ENCODE peak calls at places on chromosome 5, in five cellular contexts. Q is effector memory CD4-positive, alpha-beta T cell; A is tibial nerve; Y is WERI-Rb-1; B is GM23248. P is an unnamed sample.
A peak's percentile ranks its signal among the peaks of the same experiment; 100 is the strongest.

GRCh38 chr5:146051678-146052077 is 53.7 kb downstream of the PLAC8L1 start:
- DNase-seq in Q (no peak), A (no peak), Y (no peak), B (peak; percentile 79), P (no peak)

GRCh38 chr5:415928-416635 is 26.9 kb upstream of the EXOC3 start:
- DNase-seq in Q (no peak), A (no peak), Y (no peak), B (no peak), P (no peak)

GRCh38 chr5:170312666-170313065 is 15.1 kb upstream of the LCP2 start:
- DNase-seq in Q (peak; percentile 51), A (no peak), Y (no peak), B (peak; percentile 53), P (peak; percentile 31)

GRCh38 chr5:109145139-109145538 is 264.6 kb downstream of the PJA2 start:
- DNase-seq in Q (no peak), A (no peak), Y (no peak), B (no peak), P (no peak)

GRCh38 chr5:91189480-91190332 is 193.4 kb downstream of the ARRDC3 start:
- DNase-seq in Q (no peak), A (no peak), Y (no peak), B (peak; percentile 95), P (peak; percentile 57)

GRCh38 chr5:53679261-53679660 is 118.8 kb downstream of the NDUFS4 start:
- DNase-seq in Q (no peak), A (no peak), Y (no peak), B (peak; percentile 34), P (no peak)

GRCh38 chr5:88948746-88949600 is 66.0 kb upstream of the MEF2C start:
- DNase-seq in Q (no peak), A (no peak), Y (no peak), B (no peak), P (no peak)

GRCh38 chr5:5881294-5881693 is 458.8 kb downstream of the ICE1 start:
- DNase-seq in Q (no peak), A (no peak), Y (peak; percentile 86), B (no peak), P (no peak)

GRCh38 chr5:73497537-73498056 is 645 bp upstream of the BTF3 start:
- DNase-seq in Q (no peak), A (no peak), Y (no peak), B (no peak), P (no peak)

GRCh38 chr5:81854915-81855314 is 104.0 kb upstream of the SSBP2 start:
- DNase-seq in Q (no peak), A (no peak), Y (no peak), B (no peak), P (no peak)

GRCh38 chr5:128645582-128645981 is 107.5 kb upstream of the FBN2 start:
- DNase-seq in Q (no peak), A (no peak), Y (no peak), B (peak; percentile 49), P (no peak)

GRCh38 chr5:116037236-116037822 is 5.1 kb downstream of the ARL14EPL start:
- DNase-seq in Q (no peak), A (no peak), Y (no peak), B (peak; percentile 24), P (no peak)

GRCh38 chr5:151678146-151678545 is 8.6 kb downstream of the SPARC start:
- DNase-seq in Q (no peak), A (no peak), Y (no peak), B (peak; percentile 88), P (no peak)

GRCh38 chr5:150650713-150651000 is 10.2 kb downstream of the SYNPO start:
- DNase-seq in Q (no peak), A (no peak), Y (no peak), B (no peak), P (no peak)

GRCh38 chr5:140345919-140346347 is 470 bp downstream of the HBEGF start:
- DNase-seq in Q (no peak), A (no peak), Y (peak; percentile 59), B (peak; percentile 83), P (no peak)

GRCh38 chr5:15740383-15740782 is 240.4 kb downstream of the FBXL7 start:
- DNase-seq in Q (no peak), A (no peak), Y (no peak), B (no peak), P (no peak)

GRCh38 chr5:124644138-124644537 is 102.3 kb downstream of the ZNF608 start:
- DNase-seq in Q (no peak), A (no peak), Y (no peak), B (peak; percentile 48), P (no peak)

GRCh38 chr5:96931605-96932004 is 4.3 kb upstream of the LNPEP start:
- DNase-seq in Q (no peak), A (no peak), Y (no peak), B (no peak), P (no peak)

GRCh38 chr5:146753618-146754123 is 124.9 kb downstream of the PPP2R2B start:
- DNase-seq in Q (no peak), A (no peak), Y (no peak), B (no peak), P (no peak)

GRCh38 chr5:56183507-56183906 is 49.6 kb downstream of the ANKRD55 start:
- DNase-seq in Q (no peak), A (no peak), Y (no peak), B (peak; percentile 95), P (peak; percentile 100)

GRCh38 chr5:102807878-102808502 is 52.9 kb downstream of the PAM start:
- DNase-seq in Q (no peak), A (no peak), Y (no peak), B (peak; percentile 31), P (peak; percentile 86)

GRCh38 chr5:42982107-42982622 is 58.0 kb downstream of the ANXA2R start:
- DNase-seq in Q (no peak), A (no peak), Y (no peak), B (no peak), P (no peak)
- H3K27me3 ChIP-seq in Q (no peaks in the 10 kb centered on the region), A (no peaks in the 10 kb centered on the region), Y (peaks cover 31% of the 10 kb centered on the region), B (no peaks in the 10 kb centered on the region), P (no peaks in the 10 kb centered on the region)

DNA sequence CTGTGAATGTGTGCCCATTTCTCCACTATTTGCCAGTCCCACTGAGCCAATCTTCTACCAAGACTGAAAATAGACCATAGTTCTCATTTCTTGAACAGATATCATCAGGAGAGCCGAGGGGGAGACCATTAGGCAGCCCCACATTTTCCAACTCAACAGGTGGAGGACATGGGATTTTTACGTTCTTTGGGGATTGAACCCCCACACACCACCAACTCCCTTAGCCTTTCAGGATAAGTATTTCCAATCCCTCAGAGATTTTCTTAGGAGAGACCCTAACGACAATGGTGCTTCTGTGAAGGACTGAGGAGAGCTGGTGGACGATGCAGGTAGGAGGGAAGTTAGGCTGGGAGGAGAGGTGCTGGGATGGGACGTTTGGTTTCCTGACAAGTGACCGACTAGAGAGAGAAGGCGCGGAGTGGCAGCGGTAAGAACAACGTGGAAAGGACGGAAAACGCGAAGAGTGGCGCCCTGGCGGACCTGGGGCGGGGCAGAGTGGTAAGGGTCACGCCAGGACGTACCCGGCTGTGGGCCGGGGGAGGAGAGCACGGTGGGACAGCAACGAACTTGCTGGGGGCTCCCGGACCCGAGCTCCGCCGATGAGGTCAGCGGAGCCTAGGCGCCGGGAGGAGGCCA is 681 bp upstream of the CHSY3 start:
- DNase-seq in Q (no peak), A (no peak), Y (no peak), B (no peak), P (no peak)
- H3K4me3 ChIP-seq in Q (peak overlapping the region; percentile 45), A (peak overlapping the region; percentile 73), Y (peak overlapping the region; percentile 74), B (peak overlapping the region; percentile 81), P (peak overlapping the region; percentile 57)

DNA sequence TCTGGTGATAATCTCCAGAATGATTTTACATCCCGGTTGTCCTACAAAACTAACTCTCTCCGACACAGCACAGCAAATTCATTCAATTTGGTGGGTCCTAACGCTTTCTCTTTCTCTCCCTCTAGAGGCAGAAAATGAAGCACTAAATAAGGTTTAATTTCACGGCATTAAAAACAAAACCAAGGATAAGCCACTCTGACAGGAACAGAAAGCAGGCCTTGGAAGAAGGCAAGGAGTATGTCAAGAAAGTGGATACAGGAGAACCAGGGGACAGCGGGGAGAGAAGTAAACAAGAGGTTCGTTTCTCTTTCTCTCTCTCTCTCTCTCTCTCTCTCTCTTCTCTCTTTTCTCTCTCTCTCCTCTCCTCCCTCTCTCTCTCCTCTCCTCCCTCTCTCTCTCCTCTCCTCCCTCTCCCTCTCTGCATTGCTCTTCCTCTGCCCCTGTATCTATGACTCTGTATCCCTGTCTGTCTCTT is 49.8 kb downstream of the EBF1 start:
- DNase-seq in Q (no peak), A (no peak), Y (no peak), B (peak; percentile 80), P (no peak)
- H3K27me3 ChIP-seq in Q (peaks cover 13% of the 10 kb centered on the region), A (no peaks in the 10 kb centered on the region), Y (no peaks in the 10 kb centered on the region), B (no peaks in the 10 kb centered on the region), P (peaks cover 7% of the 10 kb centered on the region)

GRCh38 chr5:134506054-134507039 is 19.1 kb upstream of the JADE2 start:
- DNase-seq in Q (no peak), A (no peak), Y (peak; percentile 28), B (peak; percentile 11), P (no peak)

GRCh38 chr5:134504629-134505300 is 20.7 kb upstream of the JADE2 start:
- DNase-seq in Q (no peak), A (no peak), Y (no peak), B (no peak), P (no peak)

GRCh38 chr5:134502259-134502658 is 23.2 kb upstream of the JADE2 start:
- DNase-seq in Q (no peak), A (no peak), Y (peak; percentile 21), B (no peak), P (no peak)

GRCh38 chr5:134503088-134503936 is 22.2 kb upstream of the JADE2 start:
- DNase-seq in Q (peak; percentile 29), A (no peak), Y (no peak), B (peak; percentile 99), P (peak; percentile 99)

DNA sequence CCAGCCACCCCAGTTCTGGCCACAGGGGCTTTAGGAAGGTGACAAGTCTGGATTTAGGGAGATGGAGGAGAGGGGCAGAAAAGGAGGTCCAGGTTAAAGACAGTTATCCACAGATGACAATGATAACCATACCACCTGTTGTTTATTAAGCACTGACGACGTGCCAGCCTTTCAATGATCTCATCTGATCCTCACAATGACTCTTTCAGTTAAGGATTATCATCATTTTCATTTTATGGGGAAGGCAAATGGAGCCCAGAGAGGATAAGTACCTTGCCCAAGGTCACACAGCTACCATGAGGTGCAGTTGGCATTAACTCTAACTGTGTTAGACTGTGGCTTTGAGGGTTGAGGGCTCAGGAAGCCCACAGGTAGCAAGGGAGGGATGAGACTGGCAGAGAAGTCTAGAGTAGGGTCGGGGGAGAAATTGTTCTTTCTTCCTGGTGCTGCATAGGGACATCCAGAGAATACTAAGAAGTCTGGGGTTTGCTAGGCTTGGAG is 21.5 kb upstream of the JADE2 start:
- DNase-seq in Q (no peak), A (no peak), Y (peak; percentile 16), B (peak; percentile 78), P (no peak)
- H3K4me3 ChIP-seq in Q (no peak overlapping the region), A (no peak overlapping the region), Y (no peak overlapping the region), B (peak overlapping the region; percentile 30), P (no peak overlapping the region)

GRCh38 chr5:172723508-172723907 is 47.5 kb downstream of the DUSP1 start:
- DNase-seq in Q (no peak), A (no peak), Y (no peak), B (no peak), P (no peak)
- H3K27me3 ChIP-seq in Q (no peaks in the 10 kb centered on the region), A (no peaks in the 10 kb centered on the region), Y (no peaks in the 10 kb centered on the region), B (no peaks in the 10 kb centered on the region), P (no peaks in the 10 kb centered on the region)

DNA sequence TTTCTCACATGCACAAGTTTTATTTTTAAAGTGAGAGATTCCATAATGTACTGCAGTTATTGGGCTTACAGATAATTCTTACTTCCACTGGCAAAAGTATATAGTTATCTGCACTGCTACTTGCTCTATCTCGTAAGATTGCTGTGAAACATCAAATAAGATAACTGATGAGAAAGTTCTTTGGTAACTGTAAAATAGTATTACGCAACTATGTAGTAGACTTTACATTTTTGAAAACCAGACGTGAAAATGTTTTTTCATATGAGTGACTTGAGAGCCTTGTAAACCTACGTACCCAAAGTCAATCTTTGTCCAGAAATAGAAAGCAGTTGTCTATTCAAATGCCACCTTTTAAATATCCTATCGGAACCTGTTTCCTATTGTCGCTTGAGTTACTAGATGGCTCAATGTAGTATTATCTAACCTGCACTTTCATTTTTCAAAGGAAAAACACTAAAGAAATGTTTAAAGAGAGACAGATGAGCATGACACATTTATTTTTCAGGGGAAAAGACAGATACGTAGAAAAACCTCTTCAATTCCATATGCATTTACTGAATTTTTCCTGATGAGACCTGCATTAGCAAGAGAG is 1.6 kb downstream of the FNIP1 start:
- DNase-seq in Q (no peak), A (no peak), Y (no peak), B (peak; percentile 23), P (no peak)
- H3K4me3 ChIP-seq in Q (no peak overlapping the region), A (peak overlapping the region; percentile 95), Y (no peak overlapping the region), B (peak overlapping the region; percentile 85), P (peak overlapping the region; percentile 100)

P was measured in kidney epithelial cell.